ENCODE peak calls at places on chromosome 18, in four cellular contexts. One of them, this sample, is unnamed.

GRCh38 chr18:9539283-9539682 is 64.0 kb downstream of the RALBP1 start:
- DNase-seq in HepG2: no peak
- DNase-seq in GM12878: no peak
- DNase-seq in K562: no peak
- DNase-seq in this sample: no peak

GRCh38 chr18:43719264-43719795 is 442.0 kb upstream of the SYT4 start:
- DNase-seq in GM12878: no peak
- DNase-seq in HepG2: no peak
- DNase-seq in K562: no peak
- DNase-seq in this sample: no peak

GRCh38 chr18:34838669-34839068 is 128.6 kb downstream of the DTNA start:
- DNase-seq in GM12878: no peak
- DNase-seq in HepG2: no peak
- DNase-seq in K562: no peak
- DNase-seq in this sample: no peak

GRCh38 chr18:71598374-71598773 is 945.8 kb downstream of the CBLN2 start:
- DNase-seq in GM12878: no peak
- DNase-seq in K562: no peak
- DNase-seq in HepG2: no peak
- DNase-seq in this sample: no peak

GRCh38 chr18:36326771-36327170 is 29.3 kb downstream of the FHOD3 start:
- DNase-seq in HepG2: no peak
- DNase-seq in K562: no peak
- DNase-seq in GM12878: no peak
- DNase-seq in this sample: no peak

GRCh38 chr18:55322176-55322735 is 265.7 kb downstream of the TCF4 start:
- DNase-seq in GM12878: peak; percentile 74
- DNase-seq in HepG2: no peak
- DNase-seq in K562: no peak
- DNase-seq in this sample: peak; percentile 42

GRCh38 chr18:46096651-46097300 is 1.3 kb downstream of the ATP5F1A start:
- DNase-seq in GM12878: no peak
- DNase-seq in HepG2: no peak
- DNase-seq in K562: no peak
- DNase-seq in this sample: peak; percentile 15

GRCh38 chr18:79975985-79976680 is 11.7 kb downstream of the HSBP1L1 start:
- DNase-seq in HepG2: no peak
- DNase-seq in GM12878: no peak
- DNase-seq in K562: no peak
- DNase-seq in this sample: no peak

GRCh38 chr18:80229766-80230745 is 17.3 kb downstream of the PARD6G start:
- DNase-seq in K562: no peak
- DNase-seq in HepG2: no peak
- DNase-seq in GM12878: no peak
- DNase-seq in this sample: no peak

GRCh38 chr18:27366151-27366550 is 181.0 kb upstream of the CHST9 start:
- DNase-seq in HepG2: no peak
- DNase-seq in GM12878: no peak
- DNase-seq in K562: no peak
- DNase-seq in this sample: no peak

GRCh38 chr18:34114996-34115395 is 109.7 kb downstream of the NOL4 start:
- DNase-seq in K562: no peak
- DNase-seq in HepG2: peak; percentile 1
- DNase-seq in GM12878: no peak
- DNase-seq in this sample: no peak

GRCh38 chr18:28412521-28412920 is 235.6 kb upstream of the CDH2 start:
- DNase-seq in K562: no peak
- DNase-seq in GM12878: no peak
- DNase-seq in HepG2: no peak
- DNase-seq in this sample: no peak

GRCh38 chr18:7566587-7567486 is at the start of gene PTPRM:
- DNase-seq in K562: peak; percentile 90
- DNase-seq in GM12878: no peak
- DNase-seq in HepG2: peak; percentile 47
- DNase-seq in this sample: peak; percentile 52

GRCh38 chr18:42574871-42575270 is 540.6 kb downstream of the RIT2 start:
- DNase-seq in K562: no peak
- DNase-seq in GM12878: no peak
- DNase-seq in HepG2: no peak
- DNase-seq in this sample: no peak

GRCh38 chr18:44893045-44893706 is 212.5 kb downstream of the SETBP1 start:
- DNase-seq in HepG2: no peak
- DNase-seq in K562: no peak
- DNase-seq in GM12878: no peak
- DNase-seq in this sample: no peak

GRCh38 chr18:51135361-51135760 is 62.1 kb downstream of the MEX3C start:
- DNase-seq in HepG2: no peak
- DNase-seq in K562: no peak
- DNase-seq in GM12878: no peak
- DNase-seq in this sample: peak; percentile 47

GRCh38 chr18:76823574-76823973 is 1.2 kb downstream of the ZNF236 start:
- DNase-seq in GM12878: no peak
- DNase-seq in K562: peak; percentile 42
- DNase-seq in HepG2: no peak
- DNase-seq in this sample: peak; percentile 47

GRCh38 chr18:55110436-55110835 is 151.2 kb upstream of the CCDC68 start:
- DNase-seq in HepG2: no peak
- DNase-seq in GM12878: no peak
- DNase-seq in K562: no peak
- DNase-seq in this sample: no peak

GRCh38 chr18:50281295-50281971 is at the start of gene MBD1:
- DNase-seq in HepG2: peak; percentile 93
- DNase-seq in GM12878: peak; percentile 96
- DNase-seq in K562: peak; percentile 87
- DNase-seq in this sample: peak; percentile 84

GRCh38 chr18:59718108-59719057 is 21.2 kb upstream of the CCBE1 start:
- DNase-seq in K562: no peak
- DNase-seq in GM12878: no peak
- DNase-seq in HepG2: no peak
- DNase-seq in this sample: peak; percentile 49

GRCh38 chr18:5895300-5895885 is at the start of gene TMEM200C:
- DNase-seq in K562: no peak
- DNase-seq in HepG2: no peak
- DNase-seq in GM12878: no peak
- DNase-seq in this sample: no peak

GRCh38 chr18:32549248-32549842 is 78.7 kb upstream of the GAREM1 start:
- DNase-seq in GM12878: no peak
- DNase-seq in K562: peak; percentile 46
- DNase-seq in HepG2: peak; percentile 39
- DNase-seq in this sample: peak; percentile 46

GRCh38 chr18:45167109-45167551 is 448.1 kb upstream of the SLC14A2 start:
- DNase-seq in GM12878: no peak
- DNase-seq in HepG2: no peak
- DNase-seq in K562: no peak
- DNase-seq in this sample: no peak

GRCh38 chr18:59717291-59717690 is 20.1 kb upstream of the CCBE1 start:
- DNase-seq in GM12878: no peak
- DNase-seq in HepG2: no peak
- DNase-seq in K562: no peak
- DNase-seq in this sample: no peak

DNA sequence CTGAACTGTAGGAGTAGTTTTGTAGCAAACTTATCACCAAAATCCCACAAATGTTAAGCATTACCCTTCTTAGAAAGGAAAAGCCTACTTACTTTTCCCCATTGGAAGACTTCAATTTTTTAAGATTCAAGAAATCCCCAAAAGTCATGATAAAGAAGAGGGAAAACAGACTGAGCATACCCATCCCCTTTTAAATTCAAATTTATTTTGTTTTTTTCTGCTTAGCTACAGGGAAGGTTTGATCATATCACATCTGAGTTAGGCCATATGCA is 174.5 kb downstream of the TGIF1 start:
- DNase-seq in K562: no peak
- DNase-seq in HepG2: no peak
- DNase-seq in GM12878: no peak
- DNase-seq in this sample: no peak
- TF ChIP-seq CHD4 in K562: no peak
- TF ChIP-seq CHD4 in HepG2: no peak
- TF ChIP-seq CHD4 in GM12878: no peak
- TF ChIP-seq CHD4 in this sample: no peak

DNA sequence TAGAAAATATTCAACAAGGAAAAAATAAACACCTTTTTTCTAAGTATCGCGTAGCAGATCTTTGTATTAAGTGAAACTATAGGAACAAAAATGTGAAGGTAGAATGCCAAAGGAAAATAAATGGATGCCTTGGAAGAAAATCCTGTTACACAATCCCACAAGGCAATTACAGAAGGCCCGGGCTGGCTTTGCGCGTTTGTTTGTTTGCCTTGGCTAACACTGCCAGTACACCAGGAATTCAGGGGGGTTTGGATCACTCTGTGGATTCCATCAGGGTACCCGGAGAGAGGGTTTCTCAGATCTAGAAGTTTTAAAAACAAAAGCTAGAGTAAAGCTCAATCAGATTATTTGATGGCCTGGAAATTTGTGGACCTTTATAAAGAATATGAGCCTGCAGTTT is 478.3 kb downstream of the FBXO15 start:
- DNase-seq in GM12878: no peak
- DNase-seq in K562: no peak
- DNase-seq in HepG2: no peak
- DNase-seq in this sample: no peak
- TF ChIP-seq CHD4 in GM12878: no peak
- TF ChIP-seq CHD4 in K562: no peak
- TF ChIP-seq CHD4 in HepG2: no peak
- TF ChIP-seq CHD4 in this sample: no peak

GRCh38 chr18:22613058-22613690 is 195.5 kb upstream of the CTAGE1 start:
- DNase-seq in K562: no peak
- DNase-seq in HepG2: no peak
- DNase-seq in GM12878: no peak
- DNase-seq in this sample: no peak

GRCh38 chr18:22606563-22607283 is 189.0 kb upstream of the CTAGE1 start:
- DNase-seq in HepG2: no peak
- DNase-seq in GM12878: no peak
- DNase-seq in K562: no peak
- DNase-seq in this sample: no peak

GRCh38 chr18:22605736-22606135 is 188.0 kb upstream of the CTAGE1 start:
- DNase-seq in K562: no peak
- DNase-seq in HepG2: no peak
- DNase-seq in GM12878: no peak
- DNase-seq in this sample: no peak

GRCh38 chr18:22607284-22607635 is 189.5 kb upstream of the CTAGE1 start:
- DNase-seq in HepG2: no peak
- DNase-seq in GM12878: no peak
- DNase-seq in K562: no peak
- DNase-seq in this sample: no peak

GRCh38 chr18:22609642-22610041 is 191.9 kb upstream of the CTAGE1 start:
- DNase-seq in K562: no peak
- DNase-seq in HepG2: peak; percentile 16
- DNase-seq in GM12878: no peak
- DNase-seq in this sample: peak; percentile 67
- TF ChIP-seq CHD4 in K562: no peak
- TF ChIP-seq CHD4 in HepG2: no peak
- TF ChIP-seq CHD4 in GM12878: no peak
- TF ChIP-seq CHD4 in this sample: no peak

DNA sequence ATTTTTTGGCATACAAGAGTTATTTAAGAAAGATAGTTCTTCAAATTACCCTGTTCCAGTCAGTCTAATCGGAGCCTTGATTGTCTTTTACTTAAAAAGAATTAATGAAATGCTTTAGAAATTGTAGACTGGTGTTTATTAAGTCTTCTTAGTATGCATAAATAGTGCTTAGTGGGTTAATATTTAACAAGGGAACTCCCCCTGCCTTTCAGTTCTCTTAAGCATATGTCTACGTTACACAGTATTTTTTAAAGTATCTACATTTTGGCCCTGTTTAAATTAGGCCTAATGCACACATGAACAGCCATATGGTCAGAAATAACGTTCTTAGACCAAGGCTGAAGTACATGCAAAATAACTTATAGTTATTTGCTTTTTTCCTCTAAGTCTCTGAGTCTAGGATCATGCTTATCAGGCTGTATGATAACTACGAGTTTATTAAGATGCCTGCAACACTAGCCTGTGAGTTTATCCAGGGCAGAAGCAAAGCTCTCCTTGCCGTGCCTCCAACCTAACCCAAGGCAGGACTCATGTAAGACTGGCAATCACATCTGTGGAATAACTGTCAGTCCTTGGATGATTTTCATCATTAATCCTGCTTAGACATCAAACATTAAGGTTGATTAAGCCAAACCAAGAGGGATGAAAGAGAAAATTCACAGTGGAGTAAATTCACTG is 6.7 kb downstream of the BCL2 start:
- DNase-seq in HepG2: no peak
- DNase-seq in K562: no peak
- DNase-seq in GM12878: no peak
- DNase-seq in this sample: no peak
- TF ChIP-seq CHD4 in HepG2: no peak
- TF ChIP-seq CHD4 in K562: no peak
- TF ChIP-seq CHD4 in GM12878: no peak
- TF ChIP-seq CHD4 in this sample: no peak

GRCh38 chr18:47150029-47150823 is at the start of gene HDHD2:
- DNase-seq in K562: peak; percentile 73
- DNase-seq in HepG2: peak; percentile 58
- DNase-seq in GM12878: no peak
- DNase-seq in this sample: peak; percentile 74

GRCh38 chr18:47143899-47144485 is 6.3 kb downstream of the HDHD2 start:
- DNase-seq in K562: no peak
- DNase-seq in HepG2: no peak
- DNase-seq in GM12878: no peak
- DNase-seq in this sample: no peak

GRCh38 chr18:47151457-47151856 is 1.2 kb upstream of the HDHD2 start:
- DNase-seq in GM12878: no peak
- DNase-seq in K562: no peak
- DNase-seq in HepG2: no peak
- DNase-seq in this sample: no peak

GRCh38 chr18:47150824-47151366 is 595 bp upstream of the HDHD2 start:
- DNase-seq in K562: no peak
- DNase-seq in HepG2: peak; percentile 3
- DNase-seq in GM12878: no peak
- DNase-seq in this sample: no peak

GRCh38 chr18:47149457-47150028 is 757 bp downstream of the HDHD2 start:
- DNase-seq in HepG2: peak; percentile 24
- DNase-seq in GM12878: no peak
- DNase-seq in K562: peak; percentile 32
- DNase-seq in this sample: peak; percentile 1
- TF ChIP-seq CHD4 in HepG2: no peak
- TF ChIP-seq CHD4 in GM12878: no peak
- TF ChIP-seq CHD4 in K562: no peak
- TF ChIP-seq CHD4 in this sample: no peak

GRCh38 chr18:57940166-57940565 is 103.9 kb upstream of the NEDD4L start:
- DNase-seq in GM12878: no peak
- DNase-seq in HepG2: no peak
- DNase-seq in K562: no peak
- DNase-seq in this sample: no peak
- TF ChIP-seq CHD4 in GM12878: no peak
- TF ChIP-seq CHD4 in HepG2: no peak
- TF ChIP-seq CHD4 in K562: no peak
- TF ChIP-seq CHD4 in this sample: no peak

This sample was measured in A549.